ENCODE peak calls at places on chromosome 17, in eight cellular contexts. R is CD4-positive, CD25-positive, alpha-beta regulatory T cell; S is cardiac muscle cell; B is neuronal stem cell; Z is esophagus squamous epithelium; L is uterus; A is endodermal cell; K is heart right ventricle. U is an unnamed sample. For H3K9me3 and H3K36me3, the result is how much of the 10 kb centered on the place peaks cover.

GRCh38 chr17:48180842-48181241 is 73.3 kb downstream of the SNX11 start:
- DNase-seq in B (no peak), L (no peak), S (no peak), A (no peak), R (no peak), K (no peak), Z (no peak), U (no peak)

GRCh38 chr17:385195-385835 is 32.7 kb upstream of the RPH3AL start:
- DNase-seq in S (peak), L (peak), Z (no peak), B (peak), K (peak), R (no peak), A (peak), U (peak)

GRCh38 chr17:77746391-77746790 is 212.1 kb upstream of the TNRC6C start:
- DNase-seq in K (no peak), A (peak), B (no peak), R (no peak), S (no peak), L (no peak), Z (no peak), U (no peak)

GRCh38 chr17:27384261-27384701 is 72.0 kb upstream of the KSR1 start:
- DNase-seq in S (no peak), K (peak), R (no peak), Z (no peak), L (peak), A (peak), B (no peak), U (peak)

GRCh38 chr17:64133546-64134215 is 3.7 kb upstream of the ERN1 start:
- DNase-seq in K (no peak), S (peak), R (peak), A (peak), L (no peak), Z (no peak), B (peak), U (no peak)

GRCh38 chr17:20072692-20072992 is 63.5 kb downstream of the SPECC1 start:
- DNase-seq in L (no peak), K (no peak), A (no peak), B (no peak), Z (no peak), S (no peak), R (no peak), U (no peak)

GRCh38 chr17:63193827-63194226 is 227.8 kb downstream of the TANC2 start:
- DNase-seq in B (no peak), L (no peak), S (no peak), R (no peak), Z (no peak), K (no peak), A (no peak), U (no peak)

GRCh38 chr17:20189322-20189721 is 180.2 kb downstream of the SPECC1 start:
- DNase-seq in S (peak), K (no peak), Z (no peak), L (no peak), A (peak), B (peak), R (no peak), U (peak)

GRCh38 chr17:41615454-41615853 is 2.9 kb upstream of the KRT16 start:
- DNase-seq in S (no peak), L (no peak), K (no peak), B (no peak), A (peak), R (no peak), Z (no peak), U (no peak)

GRCh38 chr17:10772425-10773380 is 31.2 kb downstream of the TMEM238L start:
- DNase-seq in S (peak), R (peak), B (peak), L (no peak), K (no peak), A (peak), Z (no peak), U (peak)

GRCh38 chr17:48646183-48647102 is 20.3 kb upstream of the HOXB9 start:
- DNase-seq in K (no peak), R (peak), S (no peak), A (peak), L (no peak), B (no peak), Z (no peak), U (peak)

GRCh38 chr17:50114849-50115357 is 15.1 kb downstream of the SAMD14 start:
- DNase-seq in Z (no peak), R (peak), S (peak), K (no peak), A (peak), L (no peak), B (no peak), U (no peak)

GRCh38 chr17:7774037-7774659 is 56.6 kb downstream of the DNAH2 start:
- DNase-seq in S (no peak), L (no peak), A (no peak), R (no peak), Z (no peak), K (no peak), B (no peak), U (no peak)

GRCh38 chr17:50026046-50026675 is 29.7 kb upstream of the ITGA3 start:
- DNase-seq in Z (no peak), S (no peak), K (no peak), B (no peak), L (no peak), R (no peak), A (no peak), U (no peak)

GRCh38 chr17:3867606-3868005 is 21.6 kb upstream of the NCBP3 start:
- DNase-seq in L (no peak), K (no peak), A (no peak), Z (no peak), R (no peak), B (no peak), S (no peak), U (no peak)

DNA sequence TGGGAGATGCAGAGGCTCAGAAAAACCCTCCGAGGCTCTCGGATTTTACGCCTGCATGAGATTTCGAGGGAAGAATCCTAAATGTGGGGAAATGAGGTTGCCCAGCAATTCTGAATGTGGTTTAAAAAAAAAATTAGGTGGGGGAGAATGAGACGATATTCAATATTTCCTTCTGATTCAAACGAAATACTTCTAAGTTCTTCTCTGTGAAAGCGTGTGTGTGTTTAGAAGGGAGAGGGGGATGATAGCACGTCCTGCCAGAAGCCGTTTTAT is 47.8 kb downstream of the TBC1D16 start:
- DNase-seq in K (no peak), R (no peak), L (no peak), Z (no peak), S (no peak), A (no peak), B (no peak), U (no peak)
- H3K4me3 ChIP-seq in K (no peak), R (no peak), L (no peak), Z (no peak), S (no peak), A (no peak), B (no peak), U (peak)

DNA sequence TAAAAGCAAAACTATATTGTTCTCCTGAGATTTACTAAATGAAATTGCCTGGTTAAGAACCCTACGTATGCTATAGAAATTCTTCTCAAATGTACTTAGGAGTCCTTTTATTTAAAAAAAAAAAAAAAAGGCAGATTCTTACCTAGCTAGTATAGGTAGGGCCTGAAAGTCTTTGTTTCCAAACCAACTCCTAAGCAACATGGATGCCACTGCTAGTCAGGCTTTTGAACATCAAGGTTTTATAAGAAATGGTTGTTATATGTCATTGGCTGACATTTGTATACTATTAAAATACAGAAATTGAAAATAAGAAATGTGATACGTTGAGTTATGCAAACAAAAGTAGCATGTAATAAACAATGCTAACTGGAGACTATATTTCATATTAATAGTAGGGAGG is 1.2 kb downstream of the EVI2A start:
- DNase-seq in S (no peak), K (no peak), Z (no peak), L (no peak), A (no peak), B (no peak), R (peak), U (no peak)
- H3K9me3 ChIP-seq in S (under half), K (under half), Z (under half), L (under half), A (under half), B (under half), R (under half), U (under half)

DNA sequence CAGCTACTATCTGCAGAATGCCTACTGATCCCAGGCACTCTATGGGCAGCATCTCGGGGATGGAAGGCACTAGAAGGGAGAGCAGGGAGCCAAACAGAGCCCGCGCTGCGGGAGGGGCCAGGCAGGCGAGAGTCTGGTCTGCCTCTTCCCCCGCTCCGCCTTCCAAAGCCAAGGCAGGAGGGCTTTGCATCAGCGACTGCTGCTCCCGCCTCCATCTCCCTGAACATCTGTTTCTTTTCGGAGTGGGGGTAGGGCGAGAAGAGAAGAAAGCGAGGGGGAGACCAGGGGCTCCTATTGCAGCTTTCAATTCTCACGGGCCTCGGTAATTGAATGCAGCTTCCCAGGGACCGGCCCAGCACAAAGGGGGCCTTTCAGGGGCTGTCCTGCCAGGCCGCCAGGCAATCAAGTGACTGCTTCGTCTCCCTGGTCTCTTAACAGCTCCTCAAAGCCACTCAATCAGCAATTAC is 31.4 kb upstream of the CDC42EP4 start:
- DNase-seq in B (peak), L (peak), S (peak), R (no peak), A (peak), Z (no peak), K (peak), U (peak)
- H3K36me3 ChIP-seq in B (under half), L (under half), S (under half), R (under half), A (under half), Z (under half), K (under half), U (under half)

DNA sequence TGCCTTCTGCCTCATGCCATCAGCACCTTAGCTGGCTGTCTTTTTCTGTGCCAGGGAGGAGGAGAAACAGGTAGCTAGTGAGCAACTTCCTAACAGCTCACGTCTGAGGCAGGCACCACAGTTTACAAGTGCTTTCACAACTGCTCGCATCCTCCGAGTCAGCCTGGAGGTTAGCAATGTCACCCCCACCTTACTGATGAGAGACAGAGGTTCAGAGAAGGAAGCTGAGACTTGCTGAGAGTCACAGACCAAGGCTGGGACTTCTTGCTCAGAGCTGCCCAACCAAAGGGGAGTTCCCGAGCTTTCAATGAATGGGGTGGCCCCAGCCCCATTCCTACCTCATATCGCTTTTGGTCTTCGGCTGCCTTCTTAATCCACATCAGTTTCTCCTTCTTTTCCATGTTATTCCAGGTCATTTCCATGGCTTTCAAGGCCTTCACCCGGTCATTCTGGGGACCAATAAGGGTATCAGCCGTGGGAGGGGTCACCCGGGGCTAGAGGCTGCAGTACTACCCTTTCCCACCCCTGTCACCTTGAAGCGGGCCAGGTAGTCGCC is 9.6 kb downstream of the UBTF start:
- DNase-seq in L (no peak), A (no peak), B (no peak), K (no peak), Z (no peak), S (no peak), R (peak), U (no peak)
- H3K4me3 ChIP-seq in L (no peak), A (no peak), B (no peak), K (no peak), Z (no peak), S (no peak), R (peak), U (no peak)

GRCh38 chr17:22512057-22512456 is 819.7 kb downstream of the KCNJ18 start:
- DNase-seq in A (no peak), S (no peak), Z (no peak), R (no peak), B (no peak), L (no peak), K (no peak), U (no peak)
- H3K9me3 ChIP-seq in A (under half), S (under half), Z (under half), R (under half), B (under half), L (under half), K (under half), U (under half)

GRCh38 chr17:60390223-60390622 is 1.7 kb downstream of the USP32 start:
- DNase-seq in L (no peak), K (no peak), S (no peak), Z (no peak), R (no peak), B (no peak), A (no peak), U (peak)
- H3K36me3 ChIP-seq in L (under half), K (under half), S (under half), Z (under half), R (under half), B (under half), A (under half), U (under half)